ENCODE peak calls at places on chromosomes 4 and X, in eight cellular contexts. B is small intestine, L is uterus, D is GM23248, I is heart left ventricle, R is DND-41, H is psoas muscle, F is A673. Y is an unnamed sample.
A peak's percentile ranks its signal among the peaks of the same experiment; 100 is the strongest.

GRCh38 chr4:152039085-152039484 is 278.3 kb upstream of the GATB start:
- DNase-seq in B (no peak), L (no peak), D (no peak), I (no peak), R (no peak), H (no peak), F (no peak), Y (no peak)

GRCh38 chrX:26409636-26410035 is 193.7 kb downstream of the MAGEB5 start:
- DNase-seq in B (no peak), L (no peak), D (no peak), I (no peak), R (no peak), H (no peak), F (no peak), Y (no peak)

GRCh38 chr4:174318829-174319764 is 35.4 kb downstream of the CEP44 start:
- DNase-seq in B (peak; percentile 32), L (no peak), D (peak; percentile 50), I (no peak), R (no peak), H (no peak), F (peak; percentile 55), Y (no peak)

GRCh38 chrX:9938516-9938915 is 28.6 kb upstream of the CLDN34 start:
- DNase-seq in B (no peak), L (no peak), D (no peak), I (no peak), R (no peak), H (no peak), F (no peak), Y (no peak)

GRCh38 chr4:119785963-119786362 is 157.4 kb upstream of the PDE5A start:
- DNase-seq in B (peak; percentile 41), L (no peak), D (peak; percentile 46), I (no peak), R (no peak), H (no peak), F (no peak), Y (no peak)

GRCh38 chr4:161189286-161190134 is 974.3 kb downstream of the FSTL5 start:
- DNase-seq in B (no peak), L (no peak), D (no peak), I (no peak), R (no peak), H (no peak), F (no peak), Y (no peak)

GRCh38 chr4:147717878-147718277 is 14.0 kb upstream of the ARHGAP10 start:
- DNase-seq in B (no peak), L (no peak), D (no peak), I (no peak), R (no peak), H (no peak), F (no peak), Y (no peak)

GRCh38 chr4:8238515-8239053 is 31.0 kb upstream of the HTRA3 start:
- DNase-seq in B (peak; percentile 17), L (no peak), D (no peak), I (no peak), R (no peak), H (no peak), F (no peak), Y (no peak)

GRCh38 chrX:23287191-23287764 is 47.4 kb upstream of the PTCHD1 start:
- DNase-seq in B (no peak), L (no peak), D (no peak), I (no peak), R (no peak), H (no peak), F (no peak), Y (no peak)

GRCh38 chr4:138242830-138243149 is 641 bp upstream of the SLC7A11 start:
- DNase-seq in B (no peak), L (no peak), D (peak; percentile 55), I (no peak), R (no peak), H (no peak), F (no peak), Y (no peak)

GRCh38 chr4:121050251-121050650 is 22.1 kb downstream of the NDNF start:
- DNase-seq in B (no peak), L (no peak), D (peak; percentile 26), I (no peak), R (no peak), H (no peak), F (peak; percentile 52), Y (no peak)

GRCh38 chr4:174324246-174324645 is 40.5 kb downstream of the CEP44 start:
- DNase-seq in B (no peak), L (no peak), D (peak; percentile 28), I (no peak), R (no peak), H (no peak), F (no peak), Y (no peak)

GRCh38 chrX:16695079-16695676 is 17.3 kb downstream of the CTPS2 start:
- DNase-seq in B (peak; percentile 25), L (peak; percentile 56), D (peak; percentile 40), I (peak; percentile 47), R (peak; percentile 55), H (peak; percentile 63), F (peak; percentile 74), Y (peak; percentile 67)

GRCh38 chr4:76208005-76208765 is 5.4 kb downstream of the SCARB2 start:
- DNase-seq in B (peak; percentile 89), L (peak; percentile 73), D (peak; percentile 95), I (peak; percentile 89), R (no peak), H (peak; percentile 80), F (peak; percentile 39), Y (peak; percentile 89)

GRCh38 chrX:118717703-118718391 is 9.6 kb upstream of the IL13RA1 start:
- DNase-seq in B (no peak), L (no peak), D (no peak), I (no peak), R (no peak), H (no peak), F (no peak), Y (no peak)

GRCh38 chrX:149121526-149121925 is 383.6 kb downstream of the IDS start:
- DNase-seq in B (no peak), L (no peak), D (no peak), I (no peak), R (peak; percentile 17), H (no peak), F (no peak), Y (no peak)

GRCh38 chr4:6299875-6300274 is 30.2 kb downstream of the WFS1 start:
- DNase-seq in B (no peak), L (no peak), D (no peak), I (no peak), R (no peak), H (no peak), F (no peak), Y (no peak)

GRCh38 chr4:6300359-6300758 is 30.7 kb downstream of the WFS1 start:
- DNase-seq in B (no peak), L (no peak), D (no peak), I (no peak), R (no peak), H (no peak), F (no peak), Y (no peak)

GRCh38 chr4:6302869-6303268 is 33.2 kb downstream of the WFS1 start:
- DNase-seq in B (no peak), L (no peak), D (no peak), I (no peak), R (no peak), H (no peak), F (no peak), Y (no peak)

GRCh38 chr4:6301051-6301731 is 31.5 kb downstream of the WFS1 start:
- DNase-seq in B (no peak), L (no peak), D (no peak), I (no peak), R (no peak), H (no peak), F (no peak), Y (no peak)

GRCh38 chr4:6301732-6302442 is 32.2 kb downstream of the WFS1 start:
- DNase-seq in B (no peak), L (no peak), D (no peak), I (no peak), R (no peak), H (no peak), F (no peak), Y (no peak)
- H3K36me3 ChIP-seq in B (no peaks in the 10 kb centered on the region), L (no peaks in the 10 kb centered on the region), D (no peaks in the 10 kb centered on the region), I (peaks cover 6% of the 10 kb centered on the region), R (no peaks in the 10 kb centered on the region), H (no peaks in the 10 kb centered on the region), F (no peaks in the 10 kb centered on the region), Y (peaks cover 67% of the 10 kb centered on the region)

DNA sequence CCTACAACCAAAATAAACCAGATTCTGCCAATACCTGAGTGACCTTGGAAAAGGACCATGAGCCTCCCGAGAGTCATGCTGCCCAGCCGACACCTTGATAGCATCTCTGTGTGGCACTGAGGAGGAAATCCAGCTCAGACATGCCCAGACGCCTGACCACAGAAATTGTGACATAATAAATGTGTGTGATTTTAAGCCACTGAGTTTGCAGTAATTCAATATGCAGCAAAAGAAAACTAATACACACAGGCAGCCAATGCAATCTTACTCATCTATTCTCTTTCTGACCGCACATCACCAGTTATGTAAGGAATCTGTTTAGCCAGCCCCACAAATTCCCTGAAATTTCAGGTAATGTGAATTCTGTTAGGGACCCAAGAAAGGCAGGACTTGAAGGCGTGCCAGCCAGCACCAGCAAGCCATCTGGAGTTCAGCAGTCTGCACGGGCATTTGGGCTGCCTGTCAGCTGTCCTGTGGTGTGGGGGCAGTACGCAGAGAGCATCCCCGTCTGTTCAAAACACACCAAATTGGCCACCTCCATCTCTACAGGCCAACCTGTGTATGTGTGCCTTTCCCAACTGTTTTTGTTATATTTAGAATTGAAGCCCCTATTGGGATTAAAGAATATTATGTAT is 176.4 kb downstream of the NLGN4X start:
- DNase-seq in B (no peak), L (no peak), D (no peak), I (no peak), R (no peak), H (no peak), F (no peak), Y (no peak)
- H3K27ac ChIP-seq in B (no peak overlapping the region), L (no peak overlapping the region), D (no peak overlapping the region), I (no peak overlapping the region), R (no peak overlapping the region), H (no peak overlapping the region), F (no peak overlapping the region), Y (no peak overlapping the region)

GRCh38 chrX:21974011-21974385 is 33.5 kb downstream of the SMS start:
- DNase-seq in B (peak; percentile 82), L (no peak), D (no peak), I (no peak), R (no peak), H (no peak), F (no peak), Y (no peak)
- H3K36me3 ChIP-seq in B (no peaks in the 10 kb centered on the region), L (no peaks in the 10 kb centered on the region), D (peaks cover 13% of the 10 kb centered on the region), I (no peaks in the 10 kb centered on the region), R (peaks cover 58% of the 10 kb centered on the region), H (no peaks in the 10 kb centered on the region), F (peaks cover 10% of the 10 kb centered on the region), Y (peaks cover 4% of the 10 kb centered on the region)

GRCh38 chr4:2417196-2417764 is 1.2 kb downstream of the ZFYVE28 start:
- DNase-seq in B (peak; percentile 44), L (no peak), D (peak; percentile 45), I (no peak), R (no peak), H (no peak), F (no peak), Y (no peak)

GRCh38 chr4:2418652-2419571 is at the start of gene CFAP99:
- DNase-seq in B (peak; percentile 97), L (peak; percentile 93), D (peak; percentile 97), I (peak; percentile 99), R (peak; percentile 90), H (peak; percentile 98), F (peak; percentile 98), Y (peak; percentile 97)

GRCh38 chr4:2417765-2418651 is at the start of gene ZFYVE28:
- DNase-seq in B (no peak), L (no peak), D (peak; percentile 58), I (no peak), R (no peak), H (no peak), F (peak; percentile 42), Y (no peak)

GRCh38 chr4:2416564-2417195 is 1.8 kb downstream of the ZFYVE28 start:
- DNase-seq in B (peak; percentile 65), L (no peak), D (peak; percentile 59), I (no peak), R (no peak), H (peak; percentile 35), F (no peak), Y (no peak)

GRCh38 chr4:2419814-2420213 is 1.1 kb downstream of the CFAP99 start:
- DNase-seq in B (no peak), L (no peak), D (no peak), I (no peak), R (no peak), H (no peak), F (no peak), Y (no peak)
- H3K27ac ChIP-seq in B (no peak overlapping the region), L (no peak overlapping the region), D (no peak overlapping the region), I (no peak overlapping the region), R (no peak overlapping the region), H (no peak overlapping the region), F (no peak overlapping the region), Y (no peak overlapping the region)

Y was measured in tibial artery.